ENCODE peak calls at places on chromosomes 12 and 14, in eight cellular contexts. E is HT1080, R is IMR-90, L is stomach, P is substantia nigra, N is neural crest cell, F is astrocyte of the spinal cord, W is BJ. M is an unnamed sample.

GRCh38 chr14:79018846-79019245 is 848.7 kb downstream of the NRXN3 start:
- DNase-seq in E (peak; percentile 86), R (peak; percentile 82), L (no peak), P (no peak), N (no peak), F (peak; percentile 73), W (no peak), M (no peak)

GRCh38 chr12:51320311-51320694 is 3.7 kb downstream of the BIN2 start:
- DNase-seq in E (no peak), R (no peak), L (no peak), P (no peak), N (no peak), F (no peak), W (no peak), M (no peak)

GRCh38 chr14:61322011-61322798 is 826 bp downstream of the PRKCH start:
- DNase-seq in E (no peak), R (no peak), L (peak; percentile 73), P (no peak), N (no peak), F (no peak), W (no peak), M (no peak)

GRCh38 chr12:76559277-76560082 is at the start of gene OSBPL8:
- DNase-seq in E (peak; percentile 91), R (peak; percentile 85), L (peak; percentile 96), P (peak; percentile 85), N (peak; percentile 93), F (peak; percentile 94), W (peak; percentile 58), M (peak; percentile 95)

GRCh38 chr14:52840916-52841315 is 49.5 kb upstream of the GNPNAT1 start:
- DNase-seq in E (peak; percentile 56), R (peak; percentile 71), L (no peak), P (no peak), N (no peak), F (peak; percentile 57), W (no peak), M (no peak)

GRCh38 chr12:22340143-22340542 is 5.6 kb upstream of the ST8SIA1 start:
- DNase-seq in E (no peak), R (no peak), L (no peak), P (no peak), N (no peak), F (no peak), W (no peak), M (no peak)

GRCh38 chr12:113418213-113418879 is 3.8 kb upstream of the SDSL start:
- DNase-seq in E (no peak), R (peak; percentile 4), L (no peak), P (no peak), N (no peak), F (no peak), W (no peak), M (no peak)

GRCh38 chr14:85380891-85381290 is 149.1 kb upstream of the FLRT2 start:
- DNase-seq in E (no peak), R (no peak), L (no peak), P (no peak), N (no peak), F (peak; percentile 9), W (no peak), M (no peak)

GRCh38 chr12:91777268-91777997 is 368.2 kb downstream of the BTG1 start:
- DNase-seq in E (peak; percentile 68), R (peak; percentile 1), L (no peak), P (no peak), N (no peak), F (no peak), W (no peak), M (no peak)

GRCh38 chr14:77133718-77134338 is 7.8 kb downstream of the ZDHHC22 start:
- DNase-seq in E (peak; percentile 38), R (peak; percentile 61), L (no peak), P (no peak), N (peak; percentile 73), F (peak; percentile 60), W (no peak), M (peak; percentile 35)

GRCh38 chr12:30874455-30875313 is 51.9 kb upstream of the TSPAN11 start:
- DNase-seq in E (no peak), R (no peak), L (no peak), P (no peak), N (no peak), F (no peak), W (no peak), M (no peak)

GRCh38 chr14:21039059-21039422 is 3.1 kb upstream of the RNASE7 start:
- DNase-seq in E (no peak), R (peak; percentile 43), L (peak; percentile 80), P (peak; percentile 65), N (no peak), F (peak; percentile 35), W (no peak), M (no peak)

GRCh38 chr14:25056688-25057078 is 6.7 kb upstream of the STXBP6 start:
- DNase-seq in E (peak; percentile 59), R (peak; percentile 66), L (no peak), P (no peak), N (no peak), F (no peak), W (no peak), M (no peak)

GRCh38 chr14:22887260-22887989 is 4.4 kb downstream of the REM2 start:
- DNase-seq in E (no peak), R (peak; percentile 75), L (peak; percentile 78), P (no peak), N (peak; percentile 44), F (peak; percentile 83), W (no peak), M (no peak)

GRCh38 chr12:32069071-32069470 is 37.6 kb upstream of the BICD1 start:
- DNase-seq in E (peak; percentile 36), R (no peak), L (no peak), P (no peak), N (no peak), F (peak; percentile 18), W (no peak), M (no peak)

GRCh38 chr12:77535734-77536133 is 295.0 kb upstream of the NAV3 start:
- DNase-seq in E (no peak), R (no peak), L (no peak), P (no peak), N (no peak), F (no peak), W (no peak), M (no peak)

GRCh38 chr12:1605129-1606020 is 11.0 kb upstream of the FBXL14 start:
- DNase-seq in E (peak; percentile 78), R (peak; percentile 86), L (peak; percentile 73), P (no peak), N (peak; percentile 57), F (peak; percentile 87), W (no peak), M (peak; percentile 38)

GRCh38 chr12:54373619-54374554 is 9.6 kb upstream of the GPR84 start:
- DNase-seq in E (peak; percentile 80), R (no peak), L (no peak), P (no peak), N (no peak), F (no peak), W (no peak), M (no peak)

GRCh38 chr14:97071177-97071576 is 274.0 kb downstream of the VRK1 start:
- DNase-seq in E (no peak), R (no peak), L (no peak), P (no peak), N (no peak), F (no peak), W (no peak), M (no peak)

GRCh38 chr14:88168498-88169165 is 154.4 kb downstream of the KCNK10 start:
- DNase-seq in E (peak; percentile 18), R (peak; percentile 16), L (peak; percentile 57), P (no peak), N (peak; percentile 9), F (peak; percentile 15), W (no peak), M (peak; percentile 36)

GRCh38 chr14:26707234-26707633 is 109.4 kb upstream of the NOVA1 start:
- DNase-seq in E (no peak), R (no peak), L (no peak), P (no peak), N (no peak), F (no peak), W (no peak), M (no peak)

GRCh38 chr12:124453419-124454351 is 113.7 kb downstream of the NCOR2 start:
- DNase-seq in E (peak; percentile 96), R (peak; percentile 55), L (peak; percentile 70), P (no peak), N (no peak), F (peak; percentile 67), W (peak; percentile 34), M (peak; percentile 74)

GRCh38 chr14:103561381-103562134 is 899 bp downstream of the BAG5 start:
- DNase-seq in E (peak; percentile 40), R (peak; percentile 49), L (no peak), P (no peak), N (no peak), F (peak; percentile 54), W (no peak), M (peak; percentile 43)

GRCh38 chr14:91252901-91253794 is 8.6 kb upstream of the GPR68 start:
- DNase-seq in E (no peak), R (no peak), L (peak; percentile 54), P (no peak), N (peak; percentile 38), F (no peak), W (no peak), M (no peak)

GRCh38 chr12:16756833-16757552 is 151.0 kb upstream of the LMO3 start:
- DNase-seq in E (no peak), R (no peak), L (no peak), P (no peak), N (no peak), F (no peak), W (no peak), M (no peak)

GRCh38 chr12:103877934-103878510 is 37.0 kb upstream of the NT5DC3 start:
- DNase-seq in E (peak; percentile 72), R (peak; percentile 68), L (peak; percentile 57), P (no peak), N (peak; percentile 61), F (peak; percentile 67), W (no peak), M (peak; percentile 51)

GRCh38 chr12:12890815-12891645 is at the start of gene GPRC5A:
- DNase-seq in E (peak; percentile 98), R (peak; percentile 98), L (peak; percentile 87), P (no peak), N (peak; percentile 16), F (peak; percentile 98), W (peak; percentile 96), M (no peak)

GRCh38 chr14:29390046-29390841 is 537.4 kb downstream of the PRKD1 start:
- DNase-seq in E (no peak), R (no peak), L (no peak), P (no peak), N (peak; percentile 1), F (no peak), W (no peak), M (no peak)

GRCh38 chr12:114096461-114096860 is 130.3 kb upstream of the RBM19 start:
- DNase-seq in E (peak; percentile 64), R (peak; percentile 31), L (no peak), P (no peak), N (no peak), F (no peak), W (peak; percentile 56), M (no peak)

GRCh38 chr14:80926706-80927384 is 14.7 kb downstream of the CEP128 start:
- DNase-seq in E (peak; percentile 24), R (peak; percentile 90), L (no peak), P (no peak), N (no peak), F (peak; percentile 41), W (no peak), M (no peak)

GRCh38 chr14:98168196-98168985 is 1103.6 kb downstream of the BCL11B start:
- DNase-seq in E (no peak), R (no peak), L (no peak), P (no peak), N (no peak), F (no peak), W (no peak), M (no peak)

GRCh38 chr12:56510786-56511185 is 10.8 kb upstream of the RBMS2 start:
- DNase-seq in E (no peak), R (no peak), L (no peak), P (no peak), N (no peak), F (no peak), W (no peak), M (no peak)

GRCh38 chr12:47367912-47368537 is 288.3 kb upstream of the AMIGO2 start:
- DNase-seq in E (no peak), R (no peak), L (no peak), P (no peak), N (no peak), F (no peak), W (no peak), M (no peak)

GRCh38 chr14:104436047-104436531 is 143.5 kb upstream of the C14orf180 start:
- DNase-seq in E (peak; percentile 55), R (no peak), L (peak; percentile 71), P (no peak), N (no peak), F (peak; percentile 2), W (no peak), M (no peak)